ENCODE peak calls at places on chromosome 13, in seven cellular contexts. Z, N, Y, C, W, O and X are unnamed samples.

GRCh38 chr13:112756967-112757758 is 67.3 kb downstream of the ATP11A start:
- DNase-seq in Z (no peak), N (no peak), Y (peak), C (no peak), W (no peak), O (no peak), X (no peak)

GRCh38 chr13:53068841-53069520 is 40.4 kb downstream of the OLFM4 start:
- DNase-seq in Z (no peak), N (peak), Y (no peak), C (no peak), W (no peak), O (no peak), X (no peak)

GRCh38 chr13:67416047-67416925 is 186.2 kb upstream of the PCDH9 start:
- DNase-seq in Z (no peak), N (peak), Y (peak), C (no peak), W (no peak), O (peak), X (peak)

GRCh38 chr13:95530178-95530577 is 22.3 kb upstream of the CLDN10 start:
- DNase-seq in Z (no peak), N (no peak), Y (peak), C (no peak), W (no peak), O (no peak), X (no peak)

GRCh38 chr13:34657716-34658115 is 284.4 kb upstream of the NBEA start:
- DNase-seq in Z (no peak), N (no peak), Y (no peak), C (no peak), W (no peak), O (no peak), X (no peak)

GRCh38 chr13:105059786-105060185 is 1475.7 kb downstream of the EFNB2 start:
- DNase-seq in Z (no peak), N (no peak), Y (no peak), C (no peak), W (no peak), O (no peak), X (no peak)

GRCh38 chr13:45280751-45281634 is 60.0 kb downstream of the TPT1 start:
- DNase-seq in Z (peak), N (peak), Y (peak), C (no peak), W (peak), O (peak), X (peak)

GRCh38 chr13:97468331-97468730 is 34.4 kb downstream of the RAP2A start:
- DNase-seq in Z (no peak), N (peak), Y (peak), C (no peak), W (no peak), O (no peak), X (no peak)

GRCh38 chr13:93254775-93255174 is 28.2 kb downstream of the GPC6 start:
- DNase-seq in Z (no peak), N (no peak), Y (no peak), C (no peak), W (no peak), O (no peak), X (no peak)

GRCh38 chr13:113667771-113668490 is 912 bp downstream of the GRK1 start:
- DNase-seq in Z (no peak), N (no peak), Y (no peak), C (no peak), W (no peak), O (no peak), X (no peak)

GRCh38 chr13:73039201-73040108 is 19.4 kb upstream of the KLF5 start:
- DNase-seq in Z (no peak), N (no peak), Y (no peak), C (no peak), W (no peak), O (no peak), X (no peak)

GRCh38 chr13:70386919-70387318 is 278.7 kb upstream of the KLHL1 start:
- DNase-seq in Z (no peak), N (no peak), Y (no peak), C (no peak), W (no peak), O (no peak), X (no peak)

GRCh38 chr13:67966065-67966464 is 735.9 kb upstream of the PCDH9 start:
- DNase-seq in Z (no peak), N (no peak), Y (no peak), C (no peak), W (no peak), O (no peak), X (no peak)

GRCh38 chr13:29539866-29540265 is 55.6 kb downstream of the SLC7A1 start:
- DNase-seq in Z (no peak), N (no peak), Y (no peak), C (no peak), W (peak), O (no peak), X (no peak)

GRCh38 chr13:112905086-112905485 is 63.9 kb upstream of the MCF2L start:
- DNase-seq in Z (no peak), N (no peak), Y (no peak), C (no peak), W (no peak), O (no peak), X (no peak)

GRCh38 chr13:67063036-67063435 is 167.1 kb downstream of the PCDH9 start:
- DNase-seq in Z (no peak), N (no peak), Y (no peak), C (no peak), W (no peak), O (no peak), X (no peak)

GRCh38 chr13:101681834-101682233 is 229.4 kb downstream of the ITGBL1 start:
- DNase-seq in Z (no peak), N (no peak), Y (no peak), C (no peak), W (no peak), O (no peak), X (no peak)

GRCh38 chr13:109156181-109156935 is 526.9 kb downstream of the MYO16 start:
- DNase-seq in Z (no peak), N (no peak), Y (no peak), C (no peak), W (no peak), O (no peak), X (no peak)

GRCh38 chr13:83929147-83929546 is 46.9 kb upstream of the SLITRK1 start:
- DNase-seq in Z (no peak), N (no peak), Y (no peak), C (no peak), W (no peak), O (no peak), X (no peak)

GRCh38 chr13:42650470-42650869 is 76.5 kb downstream of the TNFSF11 start:
- DNase-seq in Z (no peak), N (no peak), Y (no peak), C (no peak), W (no peak), O (no peak), X (no peak)

GRCh38 chr13:76489299-76489698 is 396.9 kb downstream of the KCTD12 start:
- DNase-seq in Z (no peak), N (no peak), Y (no peak), C (no peak), W (no peak), O (no peak), X (no peak)

GRCh38 chr13:91946498-91947070 is 548.2 kb downstream of the GPC5 start:
- DNase-seq in Z (no peak), N (peak), Y (peak), C (no peak), W (peak), O (peak), X (no peak)

GRCh38 chr13:66974174-66974573 is 256.0 kb downstream of the PCDH9 start:
- DNase-seq in Z (no peak), N (no peak), Y (no peak), C (no peak), W (no peak), O (no peak), X (no peak)

GRCh38 chr13:35824825-35825224 is 306.4 kb downstream of the DCLK1 start:
- DNase-seq in Z (no peak), N (no peak), Y (no peak), C (no peak), W (no peak), O (no peak), X (no peak)

GRCh38 chr13:45925151-45925550 is 73.6 kb upstream of the SIAH3 start:
- DNase-seq in Z (no peak), N (no peak), Y (no peak), C (no peak), W (no peak), O (peak), X (no peak)

GRCh38 chr13:20869540-20869939 is 33.0 kb downstream of the XPO4 start:
- DNase-seq in Z (no peak), N (peak), Y (no peak), C (no peak), W (peak), O (no peak), X (no peak)

DNA sequence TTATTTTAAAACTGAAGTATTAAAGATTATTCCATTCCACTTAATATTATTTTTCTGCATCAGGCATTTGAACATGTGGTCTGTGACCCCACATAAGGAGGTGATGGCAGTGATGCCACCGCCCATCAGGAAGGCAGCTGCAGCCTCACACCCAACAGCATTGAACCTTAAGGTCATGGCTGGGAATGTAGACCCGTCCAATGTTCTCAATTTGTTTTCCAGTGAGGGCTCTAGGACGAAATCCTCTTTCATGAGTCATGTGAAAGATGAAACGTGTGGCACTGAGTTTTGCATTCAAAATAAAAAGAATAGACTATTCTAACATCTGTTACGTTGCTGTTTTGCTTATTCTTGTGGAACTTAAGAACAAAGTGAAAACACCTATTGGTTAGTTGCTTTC is 74.5 kb upstream of the ANKRD10 start:
- DNase-seq in Z (no peak), N (no peak), Y (no peak), C (no peak), W (no peak), O (no peak), X (no peak)
- TF ChIP-seq JUND in Z (no peak), N (no peak), Y (no peak), C (no peak), W (no peak), O (no peak), X (no peak)

DNA sequence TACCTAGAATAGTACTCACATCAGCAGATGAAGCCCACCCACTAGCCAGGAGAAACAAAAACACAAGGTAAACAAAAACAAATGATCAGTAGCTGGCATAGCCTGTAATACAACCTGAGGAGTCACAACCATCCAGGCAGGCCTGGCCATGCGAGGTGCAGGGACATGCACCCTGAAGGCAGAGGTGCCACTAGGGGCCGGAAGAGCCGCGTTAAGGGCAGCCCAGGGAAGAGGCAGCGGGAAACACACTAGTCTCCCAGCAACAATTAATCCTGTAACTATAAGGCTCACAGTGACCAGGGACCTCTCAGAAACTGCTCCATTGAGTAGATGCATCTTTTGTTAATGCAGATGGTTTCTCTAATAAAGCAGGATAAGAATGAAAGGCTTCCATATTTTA is 28.9 kb downstream of the ANKRD10 start:
- DNase-seq in Z (no peak), N (no peak), Y (no peak), C (no peak), W (no peak), O (no peak), X (peak)
- TF ChIP-seq JUND in Z (no peak), N (no peak), Y (no peak), C (no peak), W (no peak), O (no peak), X (no peak)

DNA sequence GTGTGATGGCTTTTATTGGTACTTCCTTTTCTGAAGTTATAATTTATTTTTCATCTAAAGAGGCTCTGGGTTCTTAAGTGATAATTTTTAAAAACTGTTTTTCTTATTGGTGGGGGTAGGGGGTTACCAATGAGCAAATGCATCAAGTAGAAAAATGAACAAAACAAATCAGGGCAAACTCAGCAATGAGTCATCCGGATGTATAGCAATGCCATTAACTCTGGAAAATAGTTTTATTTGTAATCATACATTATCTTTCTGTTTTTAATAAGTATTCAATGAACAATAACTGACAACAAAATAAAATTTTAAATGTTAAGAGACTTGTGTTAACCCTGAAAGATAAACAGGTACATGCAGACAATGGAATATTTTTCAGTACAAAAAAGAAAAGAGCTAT is 67.6 kb downstream of the UFM1 start:
- DNase-seq in Z (no peak), N (no peak), Y (no peak), C (no peak), W (no peak), O (no peak), X (no peak)
- TF ChIP-seq JUND in Z (no peak), N (no peak), Y (no peak), C (no peak), W (no peak), O (no peak), X (no peak)

GRCh38 chr13:28344163-28344562 is 150.8 kb downstream of the FLT1 start:
- DNase-seq in Z (no peak), N (no peak), Y (no peak), C (no peak), W (no peak), O (no peak), X (no peak)

GRCh38 chr13:28349371-28349770 is 145.6 kb downstream of the FLT1 start:
- DNase-seq in Z (no peak), N (peak), Y (no peak), C (no peak), W (no peak), O (no peak), X (no peak)

GRCh38 chr13:28346136-28346535 is 148.8 kb downstream of the FLT1 start:
- DNase-seq in Z (no peak), N (no peak), Y (no peak), C (no peak), W (no peak), O (no peak), X (no peak)

GRCh38 chr13:28349901-28350654 is 144.8 kb downstream of the FLT1 start:
- DNase-seq in Z (no peak), N (peak), Y (no peak), C (no peak), W (no peak), O (peak), X (no peak)

DNA sequence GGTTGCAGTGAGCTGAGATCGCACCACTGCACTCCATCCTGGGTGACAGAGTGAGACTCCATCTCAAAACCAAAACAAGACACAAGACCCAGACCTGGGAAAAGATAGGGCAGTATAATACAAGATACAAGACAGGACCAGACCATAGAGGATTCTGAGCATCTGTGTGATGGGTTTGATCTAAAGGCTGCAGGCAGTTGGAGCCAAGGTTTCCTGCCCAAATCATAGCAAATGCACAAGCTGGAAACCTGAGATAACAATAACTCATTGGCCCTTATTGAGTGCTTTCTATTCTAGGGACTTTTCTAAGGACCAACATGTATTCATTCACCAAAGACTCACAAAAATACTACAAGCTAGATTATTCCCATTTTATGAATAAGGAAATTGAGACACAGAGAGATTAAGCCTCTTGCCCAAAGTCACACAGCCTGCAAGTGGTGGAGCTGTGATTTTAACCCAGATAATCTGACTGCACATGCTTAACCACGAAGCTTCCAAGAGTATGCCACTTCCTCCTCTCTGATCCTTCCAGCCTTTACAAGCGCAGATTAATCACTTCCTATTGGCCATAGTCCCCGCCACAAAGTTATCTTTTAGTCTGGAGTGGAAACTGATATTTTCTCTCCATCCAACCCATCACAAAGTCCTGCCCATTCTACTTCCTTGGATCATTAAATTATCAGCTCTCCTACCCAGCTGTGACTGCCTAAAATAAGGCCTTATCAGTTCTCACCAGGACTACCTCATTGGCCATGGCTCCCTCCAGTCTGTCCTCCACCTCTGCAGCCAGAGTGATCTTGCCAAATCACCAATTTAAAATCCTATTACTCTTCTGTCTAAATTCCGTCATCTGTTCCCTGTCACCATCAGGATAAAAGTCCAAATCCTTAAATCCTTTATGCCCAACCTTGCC is 147.2 kb downstream of the FLT1 start:
- DNase-seq in Z (no peak), N (no peak), Y (no peak), C (no peak), W (no peak), O (peak), X (no peak)
- TF ChIP-seq JUND in Z (no peak), N (no peak), Y (no peak), C (no peak), W (no peak), O (no peak), X (no peak)

DNA sequence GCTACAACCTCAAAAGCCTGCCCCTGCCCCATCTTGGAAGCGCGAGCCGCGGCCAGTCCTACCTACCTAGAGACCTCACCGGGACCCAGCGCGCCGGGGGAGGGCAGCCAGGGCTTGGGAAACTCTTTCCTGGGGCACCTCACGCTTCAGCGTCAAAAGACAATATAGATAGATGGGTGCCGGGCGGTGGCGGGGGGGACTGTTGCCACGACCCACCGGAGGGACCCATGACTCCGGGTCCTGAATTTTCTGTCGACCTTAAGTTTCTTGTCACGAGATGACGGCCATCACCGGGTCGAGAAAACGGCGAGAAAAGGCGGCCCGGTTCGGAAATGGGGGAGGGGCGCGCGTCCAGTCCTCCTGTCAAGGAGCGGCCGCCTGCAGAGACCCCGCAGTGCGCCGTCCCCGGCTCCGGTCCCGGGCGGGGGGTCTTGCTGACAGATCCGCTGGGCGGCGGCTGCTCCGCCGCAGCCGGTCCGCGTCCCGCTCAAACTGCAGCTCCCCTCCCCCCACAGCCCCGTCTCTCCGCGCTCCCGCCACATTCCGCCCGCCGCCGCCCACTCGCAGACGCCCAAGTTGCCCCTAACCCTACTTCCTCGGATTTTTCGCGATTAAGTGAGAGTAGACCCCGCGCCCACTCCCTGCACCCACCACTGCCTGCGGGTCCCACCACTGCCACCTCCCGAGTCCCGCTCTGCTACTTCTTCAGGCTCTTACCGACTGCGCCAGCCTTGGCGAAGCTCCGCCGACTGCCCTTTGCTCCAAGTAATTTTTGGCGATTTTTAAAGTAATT is 66.1 kb downstream of the KCNRG start:
- DNase-seq in Z (no peak), N (peak), Y (no peak), C (no peak), W (no peak), O (peak), X (no peak)
- TF ChIP-seq JUND in Z (no peak), N (no peak), Y (no peak), C (no peak), W (no peak), O (no peak), X (no peak)

GRCh38 chr13:40503966-40504591 is 162.4 kb downstream of the FOXO1 start:
- DNase-seq in Z (no peak), N (no peak), Y (peak), C (no peak), W (no peak), O (no peak), X (no peak)
- TF ChIP-seq JUND in Z (no peak), N (peak), Y (peak), C (no peak), W (no peak), O (no peak), X (no peak)

GRCh38 chr13:44088911-44089851 is 209.5 kb downstream of the LACC1 start:
- DNase-seq in Z (no peak), N (no peak), Y (no peak), C (no peak), W (no peak), O (no peak), X (no peak)
- TF ChIP-seq JUND in Z (no peak), N (no peak), Y (no peak), C (no peak), W (no peak), O (no peak), X (no peak)